ENCODE peak calls at places on chromosomes 3 and 15, in nine cellular contexts. U, C, Q, Z, W, M, H, N and R are unnamed samples.

GRCh38 chr3:186212611-186213010 is 103.7 kb upstream of the ETV5 start:
- DNase-seq in U (no peak), C (no peak), Q (no peak), Z (no peak), W (no peak), M (no peak), H (no peak), N (no peak), R (no peak)

GRCh38 chr3:31043184-31043819 is 148.8 kb upstream of the GADL1 start:
- DNase-seq in U (no peak), C (no peak), Q (no peak), Z (no peak), W (no peak), M (no peak), H (peak; percentile 56), N (no peak), R (no peak)

GRCh38 chr3:149501524-149501923 is 27.0 kb downstream of the TM4SF4 start:
- DNase-seq in U (no peak), C (no peak), Q (peak; percentile 46), Z (no peak), W (no peak), M (no peak), H (peak; percentile 84), N (no peak), R (peak; percentile 96)

GRCh38 chr3:29695905-29696238 is 415.0 kb downstream of the RBMS3 start:
- DNase-seq in U (no peak), C (no peak), Q (no peak), Z (no peak), W (no peak), M (no peak), H (no peak), N (peak; percentile 2), R (no peak)

GRCh38 chr3:172675371-172676193 is 35.3 kb downstream of the NCEH1 start:
- DNase-seq in U (no peak), C (peak; percentile 61), Q (no peak), Z (peak; percentile 56), W (no peak), M (no peak), H (peak; percentile 32), N (peak; percentile 59), R (no peak)

GRCh38 chr15:33907326-33907725 is 61.0 kb upstream of the CHRM5 start:
- DNase-seq in U (no peak), C (no peak), Q (no peak), Z (no peak), W (no peak), M (no peak), H (no peak), N (no peak), R (no peak)

GRCh38 chr15:23857028-23857641 is 170.0 kb upstream of the NDN start:
- DNase-seq in U (no peak), C (peak; percentile 63), Q (no peak), Z (peak; percentile 30), W (peak; percentile 28), M (peak; percentile 58), H (no peak), N (peak; percentile 78), R (no peak)

GRCh38 chr15:32803631-32804030 is 85.8 kb downstream of the GREM1 start:
- DNase-seq in U (no peak), C (peak; percentile 14), Q (no peak), Z (no peak), W (no peak), M (no peak), H (no peak), N (no peak), R (no peak)

GRCh38 chr3:46628980-46629379 is 16.7 kb downstream of the FAM240A start:
- DNase-seq in U (no peak), C (no peak), Q (no peak), Z (no peak), W (no peak), M (no peak), H (peak; percentile 56), N (peak; percentile 53), R (no peak)

GRCh38 chr15:69395460-69395859 is 18.7 kb upstream of the KIF23 start:
- DNase-seq in U (no peak), C (no peak), Q (no peak), Z (no peak), W (no peak), M (no peak), H (no peak), N (no peak), R (no peak)

DNA sequence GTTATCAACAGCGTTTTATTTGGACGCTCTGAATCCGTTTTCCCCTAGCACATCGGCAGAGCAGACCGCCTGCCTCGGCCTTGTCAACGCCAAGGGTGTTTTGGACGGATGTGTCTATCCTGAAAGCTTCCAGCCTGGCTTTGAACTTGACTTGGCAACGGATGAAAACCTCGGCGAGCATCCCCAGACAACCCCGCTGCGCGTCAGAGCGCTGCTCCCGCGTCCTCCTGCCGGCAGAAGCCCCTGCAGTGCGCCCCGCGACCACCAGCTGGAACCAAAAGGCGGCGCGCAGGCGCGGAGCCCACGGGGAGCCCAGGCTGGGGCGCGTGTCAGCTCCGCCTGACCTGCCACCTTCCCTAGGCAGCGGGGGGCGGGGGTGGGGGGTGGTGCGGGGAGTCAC is 26.2 kb upstream of the ARL8B start:
- DNase-seq in U (peak; percentile 76), C (no peak), Q (no peak), Z (peak; percentile 90), W (peak; percentile 25), M (peak; percentile 20), H (no peak), N (peak; percentile 61), R (no peak)
- H3K4me3 ChIP-seq in U (no peak overlapping the region), C (no peak overlapping the region), Q (peak overlapping the region; percentile 39), Z (no peak overlapping the region), W (peak overlapping the region; percentile 28), M (peak overlapping the region; percentile 31), H (peak overlapping the region; percentile 20), N (peak overlapping the region; percentile 29), R (no peak overlapping the region)

GRCh38 chr3:194404365-194405140 is 5.5 kb upstream of the GP5 start:
- DNase-seq in U (no peak), C (peak; percentile 56), Q (no peak), Z (no peak), W (no peak), M (peak; percentile 25), H (peak; percentile 42), N (peak; percentile 55), R (no peak)
- TF ChIP-seq CTCF in U (peak; percentile 50), C (peak; percentile 74), Q (peak; percentile 66), Z (peak; percentile 86), W (peak; percentile 61), M (peak; percentile 61), H (peak; percentile 48), N (peak; percentile 90), R (peak; percentile 69)

DNA sequence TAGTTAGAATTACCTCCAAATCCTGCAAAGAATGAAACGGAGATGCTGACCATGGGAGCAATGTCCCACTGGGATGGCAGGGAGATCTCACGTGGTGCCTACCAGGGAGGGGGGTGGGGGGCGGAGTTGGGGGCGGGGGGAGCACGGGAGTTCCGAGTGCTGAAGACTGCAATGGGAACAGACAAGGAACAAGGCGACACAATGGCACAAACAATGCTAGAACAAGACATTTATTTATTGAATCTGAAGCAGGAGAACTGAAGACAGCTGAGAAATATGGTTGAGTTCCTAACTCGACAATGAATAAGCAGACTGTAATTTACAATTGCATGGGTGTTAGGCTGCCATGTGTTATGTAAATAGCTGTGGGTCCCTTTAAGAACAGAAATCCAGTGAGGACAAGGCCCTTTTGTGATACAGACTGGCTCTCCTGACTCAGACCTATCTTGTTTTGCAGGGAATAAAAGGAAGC is 91.2 kb downstream of the AQP9 start:
- DNase-seq in U (no peak), C (no peak), Q (no peak), Z (no peak), W (no peak), M (no peak), H (peak; percentile 23), N (peak; percentile 26), R (no peak)
- H3K4me3 ChIP-seq in U (no peak overlapping the region), C (no peak overlapping the region), Q (no peak overlapping the region), Z (no peak overlapping the region), W (no peak overlapping the region), M (no peak overlapping the region), H (no peak overlapping the region), N (peak overlapping the region; percentile 25), R (no peak overlapping the region)

DNA sequence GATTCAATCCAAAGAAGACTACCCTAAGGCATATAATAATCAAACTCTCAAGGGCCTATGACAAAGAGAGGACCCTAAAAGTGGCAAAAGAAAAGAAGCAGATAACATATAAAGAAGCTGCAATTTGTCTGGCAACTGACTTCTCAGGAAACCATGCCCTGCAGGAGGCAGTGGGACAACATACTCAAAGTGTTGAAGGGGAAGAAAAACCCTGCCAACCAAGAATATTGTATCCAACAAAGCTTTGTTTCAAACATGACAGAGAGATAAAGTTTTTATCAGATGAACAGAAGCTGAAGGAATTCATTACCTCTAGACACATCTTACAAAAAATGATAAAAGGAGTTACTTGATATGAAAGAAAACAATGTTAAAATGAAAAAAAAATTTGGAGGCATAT is 167.1 kb downstream of the VPS13C start:
- DNase-seq in U (no peak), C (no peak), Q (no peak), Z (no peak), W (no peak), M (no peak), H (no peak), N (no peak), R (no peak)
- TF ChIP-seq CTCF in U (no peak), C (no peak), Q (no peak), Z (no peak), W (no peak), M (no peak), H (no peak), N (no peak), R (no peak)

DNA sequence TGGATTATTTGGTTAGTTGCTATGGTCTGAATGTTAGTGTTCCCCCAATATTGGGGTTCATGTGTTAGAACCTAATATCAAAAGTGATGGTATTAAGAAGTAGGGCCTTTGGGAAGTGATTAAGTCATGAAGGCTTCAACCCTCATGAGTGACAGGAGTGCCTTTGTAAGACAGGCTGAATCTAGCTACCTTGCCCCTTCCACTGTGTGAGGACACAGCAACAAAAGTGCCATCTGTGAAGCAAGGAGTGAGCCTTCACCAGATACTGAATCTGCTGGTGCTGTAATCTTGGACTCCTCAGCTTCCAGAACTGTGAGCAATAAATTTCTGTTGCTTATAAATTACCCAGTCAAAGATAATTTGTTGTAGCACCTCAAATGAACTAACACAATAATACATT is 22.6 kb upstream of the SATB1 start:
- DNase-seq in U (no peak), C (no peak), Q (no peak), Z (no peak), W (no peak), M (no peak), H (no peak), N (no peak), R (no peak)
- H3K4me3 ChIP-seq in U (no peak overlapping the region), C (no peak overlapping the region), Q (no peak overlapping the region), Z (no peak overlapping the region), W (no peak overlapping the region), M (no peak overlapping the region), H (no peak overlapping the region), N (no peak overlapping the region), R (no peak overlapping the region)

GRCh38 chr3:72290859-72291641 is 506.1 kb upstream of the PROK2 start:
- DNase-seq in U (no peak), C (no peak), Q (no peak), Z (peak; percentile 34), W (no peak), M (no peak), H (no peak), N (no peak), R (no peak)
- TF ChIP-seq CTCF in U (no peak), C (no peak), Q (no peak), Z (no peak), W (no peak), M (no peak), H (no peak), N (no peak), R (no peak)